ENCODE peak calls at places on chromosome 16, in ten cellular contexts. G is WTC11; V is T-helper 1 cell; K is fibroblast of lung; T is H9; Y is non-pigmented ciliary epithelial cell; O is neural progenitor cell; D is activated T-cell treated with anti-CD3 and anti-CD28 coated beads, Interleukin-2, amount 50 U/mL, for 72 hours; J is stimulated activated CD4-positive, alpha-beta T cell treated with anti-CD3 and anti-CD28 coated beads, Interleukin-2, amount 100 ng/mL, for 24 hours; R is MV-4-11. F is an unnamed sample.
A peak's percentile ranks its signal among the peaks of the same experiment; 100 is the strongest.

GRCh38 chr16:19715566-19715965 is 2.5 kb downstream of the KNOP1 start:
- DNase-seq in K (no peak), V (no peak), O (no peak), G (no peak), R (no peak), J (no peak), D (no peak), Y (no peak), T (no peak), F (no peak)

GRCh38 chr16:70152578-70153302 is 20.8 kb upstream of the CLEC18C start:
- DNase-seq in V (no peak), J (no peak), T (no peak), O (no peak), D (no peak), K (no peak), Y (no peak), R (no peak), G (no peak), F (no peak)

GRCh38 chr16:31134625-31135534 is 647 bp downstream of the PRSS8 start:
- DNase-seq in J (no peak), K (no peak), V (no peak), G (peak; percentile 63), O (peak; percentile 80), R (peak; percentile 68), Y (no peak), D (no peak), T (peak; percentile 80), F (no peak)

GRCh38 chr16:81940781-81941560 is 70.3 kb downstream of the SDR42E1 start:
- DNase-seq in V (no peak), D (no peak), O (peak; percentile 16), J (peak; percentile 13), R (peak; percentile 58), G (no peak), K (peak; percentile 87), Y (peak; percentile 31), T (no peak), F (no peak)

GRCh38 chr16:3490911-3491629 is 4.2 kb downstream of the C16orf90 start:
- DNase-seq in K (no peak), O (no peak), T (no peak), V (no peak), R (no peak), G (peak; percentile 45), J (no peak), Y (no peak), D (no peak), F (no peak)

GRCh38 chr16:73361061-73361460 is 313.1 kb upstream of the ZFHX3 start:
- DNase-seq in T (no peak), D (no peak), J (no peak), G (no peak), Y (no peak), K (no peak), V (no peak), O (no peak), R (no peak), F (no peak)

GRCh38 chr16:29913514-29913913 is 12.5 kb downstream of the KCTD13 start:
- DNase-seq in Y (no peak), O (no peak), J (no peak), R (no peak), K (no peak), T (no peak), D (no peak), V (no peak), G (no peak), F (no peak)

GRCh38 chr16:24771779-24772157 is 42.3 kb downstream of the TNRC6A start:
- DNase-seq in T (no peak), K (no peak), J (no peak), D (no peak), O (no peak), G (no peak), Y (no peak), R (no peak), V (no peak), F (no peak)

GRCh38 chr16:3046506-3047386 is at the start of gene MMP25:
- DNase-seq in K (no peak), O (peak; percentile 61), Y (no peak), V (no peak), D (no peak), G (no peak), T (no peak), R (no peak), J (no peak), F (no peak)